ENCODE peak calls at places on chromosome 11, in ten cellular contexts. M, K, S, J, Q, N, R, C, X and Y are unnamed samples.

GRCh38 chr11:72703281-72704008 is 29.2 kb upstream of the PDE2A start:
- DNase-seq in R (no peak), M (no peak), J (no peak), N (no peak), Q (no peak), X (no peak), S (no peak), C (no peak), K (no peak), Y (no peak)

GRCh38 chr11:115304774-115305472 is 199.3 kb downstream of the CADM1 start:
- DNase-seq in R (no peak), X (no peak), Q (no peak), M (no peak), K (no peak), C (no peak), N (no peak), S (no peak), J (no peak), Y (no peak)

GRCh38 chr11:126465573-126466287 is 110.2 kb downstream of the ST3GAL4 start:
- DNase-seq in Q (no peak), X (no peak), R (no peak), M (no peak), C (no peak), N (no peak), K (no peak), J (peak; percentile 90), S (no peak), Y (no peak)

GRCh38 chr11:80156062-80156461 is 715.2 kb upstream of the TENM4 start:
- DNase-seq in S (no peak), J (no peak), K (no peak), Q (no peak), M (no peak), R (no peak), X (no peak), N (no peak), C (no peak), Y (no peak)

GRCh38 chr11:111820059-111820375 is 51.4 kb downstream of the ALG9 start:
- DNase-seq in J (no peak), Q (no peak), S (no peak), N (no peak), X (no peak), C (no peak), R (no peak), K (no peak), M (no peak), Y (no peak)

GRCh38 chr11:118691926-118692830 is 12.7 kb upstream of the TREH start:
- DNase-seq in M (peak; percentile 95), S (peak; percentile 72), J (no peak), R (no peak), N (no peak), C (peak; percentile 29), X (peak; percentile 56), K (peak; percentile 70), Q (no peak), Y (no peak)

GRCh38 chr11:129131361-129131760 is 60.8 kb downstream of the ARHGAP32 start:
- DNase-seq in Q (no peak), K (no peak), R (no peak), X (no peak), N (no peak), M (no peak), J (no peak), C (no peak), S (no peak), Y (no peak)

GRCh38 chr11:124194696-124195418 is 11.7 kb downstream of the OR10D3 start:
- DNase-seq in C (peak; percentile 77), K (no peak), Q (peak; percentile 18), X (no peak), R (no peak), S (peak; percentile 89), J (peak; percentile 56), N (peak; percentile 32), M (peak; percentile 53), Y (peak; percentile 12)

GRCh38 chr11:65078151-65078550 is 5.7 kb downstream of the CDCA5 start:
- DNase-seq in X (peak; percentile 78), J (peak; percentile 71), M (no peak), S (peak; percentile 71), Q (peak; percentile 77), K (peak; percentile 69), C (peak; percentile 57), N (peak; percentile 59), R (no peak), Y (peak; percentile 39)

GRCh38 chr11:70872950-70873735 is 379.2 kb downstream of the SHANK2 start:
- DNase-seq in Q (no peak), C (peak; percentile 75), S (no peak), X (no peak), K (no peak), N (no peak), J (no peak), M (no peak), R (no peak), Y (no peak)

GRCh38 chr11:93160808-93161207 is 37.0 kb downstream of the SLC36A4 start:
- DNase-seq in R (no peak), N (no peak), K (no peak), S (no peak), Q (no peak), X (no peak), J (no peak), M (no peak), C (no peak), Y (no peak)

GRCh38 chr11:71064702-71065515 is 187.5 kb downstream of the SHANK2 start:
- DNase-seq in S (no peak), J (no peak), K (no peak), Q (no peak), R (no peak), N (no peak), X (no peak), M (no peak), C (no peak), Y (no peak)

GRCh38 chr11:114079406-114080072 is 20.0 kb downstream of the ZBTB16 start:
- DNase-seq in S (no peak), X (no peak), M (no peak), K (no peak), R (no peak), N (no peak), C (no peak), Q (no peak), J (no peak), Y (no peak)

GRCh38 chr11:65041206-65042035 is at the start of gene SAC3D1:
- DNase-seq in M (no peak), J (peak; percentile 66), N (peak; percentile 74), K (peak; percentile 60), C (peak; percentile 74), R (no peak), S (peak; percentile 70), Q (peak; percentile 55), X (peak; percentile 88), Y (peak; percentile 83)

GRCh38 chr11:110130642-110131238 is 37.5 kb downstream of the ZC3H12C start:
- DNase-seq in N (peak; percentile 9), J (no peak), X (no peak), Q (no peak), M (peak; percentile 87), R (no peak), K (no peak), C (peak; percentile 82), S (peak; percentile 5), Y (no peak)

GRCh38 chr11:8277691-8278090 is 14.0 kb upstream of the LMO1 start:
- DNase-seq in M (peak; percentile 32), J (no peak), C (no peak), S (peak; percentile 41), K (no peak), Q (no peak), N (no peak), X (peak; percentile 36), R (no peak), Y (no peak)

GRCh38 chr11:101445761-101446160 is 138.0 kb downstream of the TRPC6 start:
- DNase-seq in C (no peak), X (no peak), J (no peak), N (no peak), M (peak; percentile 42), S (no peak), K (no peak), R (no peak), Q (no peak), Y (no peak)

GRCh38 chr11:43933608-43934358 is 8.7 kb upstream of the C11orf96 start:
- DNase-seq in S (no peak), K (no peak), M (no peak), R (no peak), J (no peak), X (no peak), C (no peak), Q (no peak), N (no peak), Y (no peak)

GRCh38 chr11:6606471-6607189 is 3.1 kb downstream of the ILK start:
- DNase-seq in K (peak; percentile 37), N (peak; percentile 96), Q (peak; percentile 93), S (peak; percentile 82), X (peak; percentile 91), M (peak; percentile 58), C (peak; percentile 98), J (peak; percentile 52), R (peak; percentile 98), Y (peak; percentile 78)

GRCh38 chr11:46512261-46512881 is 81.5 kb downstream of the AMBRA1 start:
- DNase-seq in C (no peak), K (no peak), X (no peak), R (no peak), Q (no peak), M (no peak), J (no peak), N (no peak), S (no peak), Y (no peak)
- H3K27ac ChIP-seq in C (no peak overlapping the region), K (no peak overlapping the region), X (no peak overlapping the region), R (no peak overlapping the region), Q (no peak overlapping the region), M (no peak overlapping the region), J (no peak overlapping the region), N (no peak overlapping the region), S (no peak overlapping the region), Y (no peak overlapping the region)

GRCh38 chr11:35662649-35663407 is at the start of gene TRIM44:
- DNase-seq in J (peak; percentile 59), S (peak; percentile 93), M (peak; percentile 54), N (peak; percentile 84), K (peak; percentile 75), R (peak; percentile 96), Q (peak; percentile 66), X (peak; percentile 95), C (peak; percentile 92), Y (peak; percentile 89)
- H3K27ac ChIP-seq in J (no peak within 1 kb of the TSS), S (peak within 1 kb of the TSS; percentile 63), M (peak within 1 kb of the TSS; percentile 92), N (peak within 1 kb of the TSS; percentile 90), K (peak within 1 kb of the TSS; percentile 80), R (peak within 1 kb of the TSS; percentile 86), Q (peak within 1 kb of the TSS; percentile 96), X (peak within 1 kb of the TSS; percentile 99), C (peak within 1 kb of the TSS; percentile 58), Y (peak within 1 kb of the TSS; percentile 89)

DNA sequence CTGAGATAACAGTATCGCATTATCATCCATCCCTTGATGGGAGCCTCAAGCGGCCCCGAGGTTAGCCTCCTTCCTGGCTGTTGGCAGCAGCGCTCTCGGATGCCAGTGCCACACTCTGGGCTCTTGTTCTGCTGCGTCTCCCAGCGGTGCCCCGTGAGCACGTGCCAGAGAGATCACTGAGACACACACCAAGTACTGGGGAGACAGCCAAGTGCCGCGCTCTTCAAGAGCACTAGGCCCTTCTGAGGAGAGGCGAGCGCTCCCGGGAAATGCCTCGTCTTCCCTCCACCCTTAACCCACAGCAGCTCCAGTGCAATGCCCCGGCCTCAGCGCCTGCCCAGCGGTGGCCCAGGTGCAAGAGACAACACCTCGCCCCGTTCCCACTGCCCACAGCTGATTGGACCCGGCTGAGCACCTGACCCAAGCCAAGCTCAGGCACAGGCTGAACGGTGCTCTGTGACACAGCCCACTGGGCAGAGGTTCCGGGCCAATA is 248.3 kb upstream of the NARS2 start:
- DNase-seq in K (no peak), N (no peak), C (no peak), S (peak; percentile 22), Q (no peak), X (peak; percentile 88), M (no peak), R (no peak), J (no peak), Y (no peak)
- H3K27ac ChIP-seq in K (no peak overlapping the region), N (no peak overlapping the region), C (no peak overlapping the region), S (no peak overlapping the region), Q (no peak overlapping the region), X (peak overlapping the region; percentile 73), M (no peak overlapping the region), R (no peak overlapping the region), J (no peak overlapping the region), Y (no peak overlapping the region)

GRCh38 chr11:777288-778255 is at the start of gene GATD1:
- DNase-seq in J (peak; percentile 93), S (peak; percentile 96), N (peak; percentile 94), Q (peak; percentile 96), R (peak; percentile 96), C (peak; percentile 92), X (peak; percentile 97), K (peak; percentile 94), M (no peak), Y (peak; percentile 51)
- H3K27ac ChIP-seq in J (peak within 1 kb of the TSS; percentile 57), S (peak within 1 kb of the TSS; percentile 89), N (peak within 1 kb of the TSS; percentile 99), Q (peak within 1 kb of the TSS; percentile 95), R (peak within 1 kb of the TSS; percentile 90), C (peak within 1 kb of the TSS; percentile 79), X (peak within 1 kb of the TSS; percentile 84), K (peak within 1 kb of the TSS; percentile 56), M (peak within 1 kb of the TSS; percentile 95), Y (no peak within 1 kb of the TSS)